ENCODE peak calls at places on chromosomes 11 and 22, in ten cellular contexts. One of them, this sample, is unnamed.

GRCh38 chr11:13494051-13494450 is 1.7 kb downstream of the PTH start:
- DNase-seq in mammary epithelial cell: no peak
- DNase-seq in AG09309: no peak
- DNase-seq in heart right ventricle: no peak
- DNase-seq in coronary artery: no peak
- DNase-seq in IMR-90: no peak
- DNase-seq in lower lobe of right lung: no peak
- DNase-seq in A673: no peak
- DNase-seq in cardiac muscle cell: no peak
- DNase-seq in AG04450: no peak
- DNase-seq in this sample: no peak

GRCh38 chr11:115548878-115549528 is 44.8 kb upstream of the CADM1 start:
- DNase-seq in mammary epithelial cell: no peak
- DNase-seq in AG09309: no peak
- DNase-seq in heart right ventricle: no peak
- DNase-seq in coronary artery: no peak
- DNase-seq in IMR-90: no peak
- DNase-seq in lower lobe of right lung: no peak
- DNase-seq in A673: no peak
- DNase-seq in cardiac muscle cell: no peak
- DNase-seq in AG04450: no peak
- DNase-seq in this sample: no peak

GRCh38 chr11:32052218-32052617 is 38.7 kb upstream of the RCN1 start:
- DNase-seq in mammary epithelial cell: peak
- DNase-seq in AG09309: no peak
- DNase-seq in heart right ventricle: peak
- DNase-seq in coronary artery: peak
- DNase-seq in IMR-90: peak
- DNase-seq in lower lobe of right lung: no peak
- DNase-seq in A673: peak
- DNase-seq in cardiac muscle cell: peak
- DNase-seq in AG04450: peak
- DNase-seq in this sample: peak

GRCh38 chr11:127071606-127072005 is 71.0 kb upstream of the KIRREL3 start:
- DNase-seq in mammary epithelial cell: no peak
- DNase-seq in AG09309: no peak
- DNase-seq in heart right ventricle: no peak
- DNase-seq in coronary artery: no peak
- DNase-seq in IMR-90: no peak
- DNase-seq in lower lobe of right lung: no peak
- DNase-seq in A673: no peak
- DNase-seq in cardiac muscle cell: no peak
- DNase-seq in AG04450: no peak
- DNase-seq in this sample: no peak

GRCh38 chr11:60855726-60856633 is at the start of gene PTGDR2:
- DNase-seq in mammary epithelial cell: no peak
- DNase-seq in AG09309: no peak
- DNase-seq in heart right ventricle: no peak
- DNase-seq in coronary artery: no peak
- DNase-seq in IMR-90: no peak
- DNase-seq in lower lobe of right lung: peak
- DNase-seq in A673: no peak
- DNase-seq in cardiac muscle cell: peak
- DNase-seq in AG04450: no peak
- DNase-seq in this sample: no peak

GRCh38 chr22:19522190-19522880 is 1.9 kb downstream of the CLDN5 start:
- DNase-seq in mammary epithelial cell: no peak
- DNase-seq in AG09309: no peak
- DNase-seq in heart right ventricle: peak
- DNase-seq in coronary artery: no peak
- DNase-seq in IMR-90: no peak
- DNase-seq in lower lobe of right lung: no peak
- DNase-seq in A673: peak
- DNase-seq in cardiac muscle cell: no peak
- DNase-seq in AG04450: no peak
- DNase-seq in this sample: no peak

GRCh38 chr11:83724704-83725114 is 438.5 kb upstream of the CCDC90B start:
- DNase-seq in mammary epithelial cell: peak
- DNase-seq in AG09309: no peak
- DNase-seq in heart right ventricle: peak
- DNase-seq in coronary artery: no peak
- DNase-seq in IMR-90: no peak
- DNase-seq in lower lobe of right lung: peak
- DNase-seq in A673: peak
- DNase-seq in cardiac muscle cell: peak
- DNase-seq in AG04450: no peak
- DNase-seq in this sample: no peak

GRCh38 chr11:19079643-19080440 is 19.3 kb upstream of the MRGPRX2 start:
- DNase-seq in mammary epithelial cell: peak
- DNase-seq in AG09309: peak
- DNase-seq in heart right ventricle: no peak
- DNase-seq in coronary artery: no peak
- DNase-seq in IMR-90: peak
- DNase-seq in lower lobe of right lung: no peak
- DNase-seq in A673: peak
- DNase-seq in cardiac muscle cell: peak
- DNase-seq in AG04450: no peak
- DNase-seq in this sample: no peak

GRCh38 chr11:40170076-40170475 is 1289.4 kb downstream of the LRRC4C start:
- DNase-seq in mammary epithelial cell: no peak
- DNase-seq in AG09309: no peak
- DNase-seq in heart right ventricle: no peak
- DNase-seq in coronary artery: no peak
- DNase-seq in IMR-90: no peak
- DNase-seq in lower lobe of right lung: no peak
- DNase-seq in A673: no peak
- DNase-seq in cardiac muscle cell: no peak
- DNase-seq in AG04450: no peak
- DNase-seq in this sample: no peak

GRCh38 chr11:105046898-105047579 is 1.9 kb upstream of the CARD16 start:
- DNase-seq in mammary epithelial cell: peak
- DNase-seq in AG09309: peak
- DNase-seq in heart right ventricle: no peak
- DNase-seq in coronary artery: no peak
- DNase-seq in IMR-90: peak
- DNase-seq in lower lobe of right lung: no peak
- DNase-seq in A673: peak
- DNase-seq in cardiac muscle cell: peak
- DNase-seq in AG04450: peak
- DNase-seq in this sample: no peak

GRCh38 chr11:105051559-105051958 is 6.4 kb upstream of the CARD16 start:
- DNase-seq in mammary epithelial cell: no peak
- DNase-seq in AG09309: no peak
- DNase-seq in heart right ventricle: no peak
- DNase-seq in coronary artery: no peak
- DNase-seq in IMR-90: no peak
- DNase-seq in lower lobe of right lung: no peak
- DNase-seq in A673: no peak
- DNase-seq in cardiac muscle cell: no peak
- DNase-seq in AG04450: no peak
- DNase-seq in this sample: no peak

GRCh38 chr11:105042178-105042577 is 3.0 kb downstream of the CARD16 start:
- DNase-seq in mammary epithelial cell: no peak
- DNase-seq in AG09309: no peak
- DNase-seq in heart right ventricle: no peak
- DNase-seq in coronary artery: no peak
- DNase-seq in IMR-90: no peak
- DNase-seq in lower lobe of right lung: no peak
- DNase-seq in A673: no peak
- DNase-seq in cardiac muscle cell: no peak
- DNase-seq in AG04450: no peak
- DNase-seq in this sample: no peak

GRCh38 chr11:105040703-105041102 is 4.4 kb downstream of the CARD16 start:
- DNase-seq in mammary epithelial cell: no peak
- DNase-seq in AG09309: no peak
- DNase-seq in heart right ventricle: no peak
- DNase-seq in coronary artery: no peak
- DNase-seq in IMR-90: no peak
- DNase-seq in lower lobe of right lung: no peak
- DNase-seq in A673: no peak
- DNase-seq in cardiac muscle cell: no peak
- DNase-seq in AG04450: no peak
- DNase-seq in this sample: no peak

DNA sequence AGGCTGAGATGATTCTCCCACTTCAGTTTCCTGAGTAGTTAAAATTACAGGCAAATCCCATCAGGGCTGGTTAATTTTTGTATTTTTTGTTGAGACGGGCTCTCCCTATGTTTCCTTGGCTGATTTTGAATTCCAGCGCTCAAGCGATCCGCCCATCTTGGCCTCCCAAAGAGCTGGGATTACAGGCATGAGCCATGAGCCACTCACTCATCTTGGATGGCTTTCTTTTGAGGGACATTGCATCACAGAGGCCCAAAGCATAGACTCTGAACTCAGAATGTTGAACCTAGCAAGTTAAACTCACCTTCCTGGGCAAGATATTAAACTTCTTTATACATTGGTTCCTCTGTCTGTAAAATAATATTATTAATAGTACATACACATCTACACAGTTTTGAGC is 762 bp upstream of the CARD16 start:
- DNase-seq in mammary epithelial cell: no peak
- DNase-seq in AG09309: no peak
- DNase-seq in heart right ventricle: no peak
- DNase-seq in coronary artery: no peak
- DNase-seq in IMR-90: no peak
- DNase-seq in lower lobe of right lung: no peak
- DNase-seq in A673: no peak
- DNase-seq in cardiac muscle cell: no peak
- DNase-seq in AG04450: no peak
- DNase-seq in this sample: no peak
- H3K4me3 ChIP-seq in mammary epithelial cell: no peak
- H3K4me3 ChIP-seq in AG09309: no peak
- H3K4me3 ChIP-seq in heart right ventricle: peak
- H3K4me3 ChIP-seq in coronary artery: no peak
- H3K4me3 ChIP-seq in IMR-90: no peak
- H3K4me3 ChIP-seq in lower lobe of right lung: no peak
- H3K4me3 ChIP-seq in A673: no peak
- H3K4me3 ChIP-seq in cardiac muscle cell: no peak
- H3K4me3 ChIP-seq in AG04450: no peak
- H3K4me3 ChIP-seq in this sample: no peak

DNA sequence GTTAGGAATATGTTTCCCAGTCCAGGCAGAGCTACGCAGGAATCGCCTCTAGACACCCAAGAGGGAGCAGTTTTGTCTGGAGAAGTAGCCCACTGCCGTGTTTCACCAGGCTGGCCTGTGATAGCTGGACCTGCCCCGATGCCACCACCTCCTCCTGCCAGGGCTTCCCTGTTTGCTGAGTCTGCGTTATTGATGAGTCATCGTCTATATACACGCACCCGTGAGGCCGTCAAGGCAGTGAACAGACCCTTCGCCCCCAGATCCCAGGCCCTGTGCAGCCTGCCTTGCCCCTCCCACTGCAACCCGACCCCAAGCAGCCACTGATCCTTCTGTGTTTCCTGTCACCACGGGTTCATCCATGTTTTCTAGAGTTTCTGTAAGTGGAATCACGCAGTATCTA is 141.9 kb downstream of the IGLL1 start:
- DNase-seq in mammary epithelial cell: no peak
- DNase-seq in AG09309: no peak
- DNase-seq in heart right ventricle: no peak
- DNase-seq in coronary artery: no peak
- DNase-seq in IMR-90: no peak
- DNase-seq in lower lobe of right lung: no peak
- DNase-seq in A673: no peak
- DNase-seq in cardiac muscle cell: no peak
- DNase-seq in AG04450: no peak
- DNase-seq in this sample: no peak
- H3K4me3 ChIP-seq in mammary epithelial cell: no peak
- H3K4me3 ChIP-seq in AG09309: no peak
- H3K4me3 ChIP-seq in heart right ventricle: no peak
- H3K4me3 ChIP-seq in coronary artery: no peak
- H3K4me3 ChIP-seq in IMR-90: no peak
- H3K4me3 ChIP-seq in lower lobe of right lung: no peak
- H3K4me3 ChIP-seq in A673: no peak
- H3K4me3 ChIP-seq in cardiac muscle cell: no peak
- H3K4me3 ChIP-seq in AG04450: no peak
- H3K4me3 ChIP-seq in this sample: no peak

GRCh38 chr22:44219101-44219870 is 38.6 kb downstream of the PARVG start:
- DNase-seq in mammary epithelial cell: no peak
- DNase-seq in AG09309: no peak
- DNase-seq in heart right ventricle: no peak
- DNase-seq in coronary artery: no peak
- DNase-seq in IMR-90: no peak
- DNase-seq in lower lobe of right lung: no peak
- DNase-seq in A673: no peak
- DNase-seq in cardiac muscle cell: no peak
- DNase-seq in AG04450: no peak
- DNase-seq in this sample: no peak
- H3K4me3 ChIP-seq in mammary epithelial cell: no peak
- H3K4me3 ChIP-seq in AG09309: no peak
- H3K4me3 ChIP-seq in heart right ventricle: no peak
- H3K4me3 ChIP-seq in coronary artery: no peak
- H3K4me3 ChIP-seq in IMR-90: no peak
- H3K4me3 ChIP-seq in lower lobe of right lung: no peak
- H3K4me3 ChIP-seq in A673: no peak
- H3K4me3 ChIP-seq in cardiac muscle cell: no peak
- H3K4me3 ChIP-seq in AG04450: no peak
- H3K4me3 ChIP-seq in this sample: no peak

DNA sequence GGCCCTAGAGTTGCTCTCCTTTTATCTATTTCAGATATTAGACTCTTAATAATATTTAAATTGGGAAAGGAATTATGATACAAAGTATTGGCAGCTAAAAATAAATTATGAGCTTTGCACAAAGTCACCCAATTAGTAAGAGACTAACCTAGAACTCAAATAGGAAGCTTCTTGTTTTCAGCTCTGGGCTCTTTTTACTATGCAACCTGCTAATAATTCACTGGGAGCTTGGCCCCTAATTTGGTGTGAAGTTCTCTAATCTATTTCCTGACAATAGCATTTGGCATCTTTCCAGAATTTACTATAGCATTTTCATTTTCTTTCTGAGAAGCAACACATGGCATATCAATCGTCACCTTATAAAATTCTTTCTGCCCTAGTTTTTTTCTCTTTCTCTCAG is 727.7 kb upstream of the ANO5 start:
- DNase-seq in mammary epithelial cell: no peak
- DNase-seq in AG09309: no peak
- DNase-seq in heart right ventricle: no peak
- DNase-seq in coronary artery: no peak
- DNase-seq in IMR-90: no peak
- DNase-seq in lower lobe of right lung: no peak
- DNase-seq in A673: no peak
- DNase-seq in cardiac muscle cell: no peak
- DNase-seq in AG04450: no peak
- DNase-seq in this sample: no peak
- H3K4me3 ChIP-seq in mammary epithelial cell: no peak
- H3K4me3 ChIP-seq in AG09309: no peak
- H3K4me3 ChIP-seq in heart right ventricle: no peak
- H3K4me3 ChIP-seq in coronary artery: no peak
- H3K4me3 ChIP-seq in IMR-90: no peak
- H3K4me3 ChIP-seq in lower lobe of right lung: no peak
- H3K4me3 ChIP-seq in A673: no peak
- H3K4me3 ChIP-seq in cardiac muscle cell: no peak
- H3K4me3 ChIP-seq in AG04450: no peak
- H3K4me3 ChIP-seq in this sample: no peak

GRCh38 chr22:46043816-46044717 is 67.1 kb upstream of the WNT7B start:
- DNase-seq in mammary epithelial cell: peak
- DNase-seq in AG09309: no peak
- DNase-seq in heart right ventricle: no peak
- DNase-seq in coronary artery: peak
- DNase-seq in IMR-90: no peak
- DNase-seq in lower lobe of right lung: peak
- DNase-seq in A673: peak
- DNase-seq in cardiac muscle cell: no peak
- DNase-seq in AG04450: no peak
- DNase-seq in this sample: no peak
- H3K4me3 ChIP-seq in mammary epithelial cell: peak
- H3K4me3 ChIP-seq in AG09309: peak
- H3K4me3 ChIP-seq in heart right ventricle: peak
- H3K4me3 ChIP-seq in coronary artery: peak
- H3K4me3 ChIP-seq in IMR-90: peak
- H3K4me3 ChIP-seq in lower lobe of right lung: peak
- H3K4me3 ChIP-seq in A673: peak
- H3K4me3 ChIP-seq in cardiac muscle cell: peak
- H3K4me3 ChIP-seq in AG04450: peak
- H3K4me3 ChIP-seq in this sample: no peak

GRCh38 chr22:42957958-42958357 is 57.0 kb downstream of the PACSIN2 start:
- DNase-seq in mammary epithelial cell: no peak
- DNase-seq in AG09309: no peak
- DNase-seq in heart right ventricle: no peak
- DNase-seq in coronary artery: no peak
- DNase-seq in IMR-90: no peak
- DNase-seq in lower lobe of right lung: no peak
- DNase-seq in A673: no peak
- DNase-seq in cardiac muscle cell: no peak
- DNase-seq in AG04450: no peak
- DNase-seq in this sample: no peak
- H3K4me3 ChIP-seq in mammary epithelial cell: peak
- H3K4me3 ChIP-seq in AG09309: no peak
- H3K4me3 ChIP-seq in heart right ventricle: peak
- H3K4me3 ChIP-seq in coronary artery: peak
- H3K4me3 ChIP-seq in IMR-90: no peak
- H3K4me3 ChIP-seq in lower lobe of right lung: no peak
- H3K4me3 ChIP-seq in A673: no peak
- H3K4me3 ChIP-seq in cardiac muscle cell: no peak
- H3K4me3 ChIP-seq in AG04450: no peak
- H3K4me3 ChIP-seq in this sample: no peak

This sample was measured in Jurkat, Clone E6-1.